ENCODE peak calls at places on chromosome 18, in five cellular contexts. One of them, this sample, is unnamed.

GRCh38 chr18:59048378-59048777 is 91.3 kb upstream of the SEC11C start:
- DNase-seq in stimulated activated CD4-positive, alpha-beta T cell treated with anti-CD3 and anti-CD28 coated beads, TNF-alpha, amount 100 ng/mL, for 24 hours: no peak
- DNase-seq in NCI-H1105 treated with DMSO at 0.1 percent for 48 hours: no peak
- DNase-seq in stimulated activated CD8-positive, alpha-beta memory T cell treated with anti-CD3 and anti-CD28 coated beads, Interleukin-4, amount 100 ng/mL, for 24 hours: no peak
- DNase-seq in ELF-1: peak; percentile 42
- DNase-seq in this sample: no peak

GRCh38 chr18:47323158-47323557 is 71.7 kb upstream of the SKOR2 start:
- DNase-seq in NCI-H1105 treated with DMSO at 0.1 percent for 48 hours: no peak
- DNase-seq in ELF-1: no peak
- DNase-seq in stimulated activated CD4-positive, alpha-beta T cell treated with anti-CD3 and anti-CD28 coated beads, TNF-alpha, amount 100 ng/mL, for 24 hours: no peak
- DNase-seq in stimulated activated CD8-positive, alpha-beta memory T cell treated with anti-CD3 and anti-CD28 coated beads, Interleukin-4, amount 100 ng/mL, for 24 hours: no peak
- DNase-seq in this sample: no peak

GRCh38 chr18:60471652-60472051 is 99.1 kb upstream of the MC4R start:
- DNase-seq in stimulated activated CD4-positive, alpha-beta T cell treated with anti-CD3 and anti-CD28 coated beads, TNF-alpha, amount 100 ng/mL, for 24 hours: no peak
- DNase-seq in NCI-H1105 treated with DMSO at 0.1 percent for 48 hours: no peak
- DNase-seq in stimulated activated CD8-positive, alpha-beta memory T cell treated with anti-CD3 and anti-CD28 coated beads, Interleukin-4, amount 100 ng/mL, for 24 hours: no peak
- DNase-seq in ELF-1: no peak
- DNase-seq in this sample: no peak

GRCh38 chr18:58337688-58338087 is 291.2 kb downstream of the ALPK2 start:
- DNase-seq in stimulated activated CD8-positive, alpha-beta memory T cell treated with anti-CD3 and anti-CD28 coated beads, Interleukin-4, amount 100 ng/mL, for 24 hours: no peak
- DNase-seq in ELF-1: no peak
- DNase-seq in NCI-H1105 treated with DMSO at 0.1 percent for 48 hours: no peak
- DNase-seq in stimulated activated CD4-positive, alpha-beta T cell treated with anti-CD3 and anti-CD28 coated beads, TNF-alpha, amount 100 ng/mL, for 24 hours: no peak
- DNase-seq in this sample: no peak

GRCh38 chr18:23259701-23260661 is 124.7 kb downstream of the CABLES1 start:
- DNase-seq in stimulated activated CD8-positive, alpha-beta memory T cell treated with anti-CD3 and anti-CD28 coated beads, Interleukin-4, amount 100 ng/mL, for 24 hours: no peak
- DNase-seq in ELF-1: peak; percentile 99
- DNase-seq in stimulated activated CD4-positive, alpha-beta T cell treated with anti-CD3 and anti-CD28 coated beads, TNF-alpha, amount 100 ng/mL, for 24 hours: no peak
- DNase-seq in NCI-H1105 treated with DMSO at 0.1 percent for 48 hours: peak; percentile 93
- DNase-seq in this sample: no peak

GRCh38 chr18:44921974-44922373 is 241.3 kb downstream of the SETBP1 start:
- DNase-seq in ELF-1: no peak
- DNase-seq in NCI-H1105 treated with DMSO at 0.1 percent for 48 hours: no peak
- DNase-seq in stimulated activated CD8-positive, alpha-beta memory T cell treated with anti-CD3 and anti-CD28 coated beads, Interleukin-4, amount 100 ng/mL, for 24 hours: no peak
- DNase-seq in stimulated activated CD4-positive, alpha-beta T cell treated with anti-CD3 and anti-CD28 coated beads, TNF-alpha, amount 100 ng/mL, for 24 hours: no peak
- DNase-seq in this sample: no peak

GRCh38 chr18:22674300-22674699 is 256.6 kb upstream of the CTAGE1 start:
- DNase-seq in ELF-1: peak; percentile 11
- DNase-seq in stimulated activated CD8-positive, alpha-beta memory T cell treated with anti-CD3 and anti-CD28 coated beads, Interleukin-4, amount 100 ng/mL, for 24 hours: no peak
- DNase-seq in stimulated activated CD4-positive, alpha-beta T cell treated with anti-CD3 and anti-CD28 coated beads, TNF-alpha, amount 100 ng/mL, for 24 hours: no peak
- DNase-seq in NCI-H1105 treated with DMSO at 0.1 percent for 48 hours: no peak
- DNase-seq in this sample: no peak

GRCh38 chr18:58538604-58539386 is 90.1 kb downstream of the ALPK2 start:
- DNase-seq in NCI-H1105 treated with DMSO at 0.1 percent for 48 hours: no peak
- DNase-seq in stimulated activated CD4-positive, alpha-beta T cell treated with anti-CD3 and anti-CD28 coated beads, TNF-alpha, amount 100 ng/mL, for 24 hours: no peak
- DNase-seq in stimulated activated CD8-positive, alpha-beta memory T cell treated with anti-CD3 and anti-CD28 coated beads, Interleukin-4, amount 100 ng/mL, for 24 hours: no peak
- DNase-seq in ELF-1: no peak
- DNase-seq in this sample: no peak

GRCh38 chr18:76458522-76459311 is 36.3 kb downstream of the ZNF516 start:
- DNase-seq in stimulated activated CD4-positive, alpha-beta T cell treated with anti-CD3 and anti-CD28 coated beads, TNF-alpha, amount 100 ng/mL, for 24 hours: no peak
- DNase-seq in NCI-H1105 treated with DMSO at 0.1 percent for 48 hours: no peak
- DNase-seq in ELF-1: no peak
- DNase-seq in stimulated activated CD8-positive, alpha-beta memory T cell treated with anti-CD3 and anti-CD28 coated beads, Interleukin-4, amount 100 ng/mL, for 24 hours: no peak
- DNase-seq in this sample: no peak

GRCh38 chr18:23307567-23308295 is 145.4 kb upstream of the RIOK3 start:
- DNase-seq in stimulated activated CD4-positive, alpha-beta T cell treated with anti-CD3 and anti-CD28 coated beads, TNF-alpha, amount 100 ng/mL, for 24 hours: no peak
- DNase-seq in ELF-1: peak; percentile 29
- DNase-seq in stimulated activated CD8-positive, alpha-beta memory T cell treated with anti-CD3 and anti-CD28 coated beads, Interleukin-4, amount 100 ng/mL, for 24 hours: no peak
- DNase-seq in NCI-H1105 treated with DMSO at 0.1 percent for 48 hours: no peak
- DNase-seq in this sample: no peak

GRCh38 chr18:76445741-76446232 is 49.3 kb downstream of the ZNF516 start:
- DNase-seq in NCI-H1105 treated with DMSO at 0.1 percent for 48 hours: no peak
- DNase-seq in stimulated activated CD8-positive, alpha-beta memory T cell treated with anti-CD3 and anti-CD28 coated beads, Interleukin-4, amount 100 ng/mL, for 24 hours: no peak
- DNase-seq in ELF-1: no peak
- DNase-seq in stimulated activated CD4-positive, alpha-beta T cell treated with anti-CD3 and anti-CD28 coated beads, TNF-alpha, amount 100 ng/mL, for 24 hours: no peak
- DNase-seq in this sample: no peak

GRCh38 chr18:31860488-31860887 is 82.4 kb downstream of the TRAPPC8 start:
- DNase-seq in stimulated activated CD8-positive, alpha-beta memory T cell treated with anti-CD3 and anti-CD28 coated beads, Interleukin-4, amount 100 ng/mL, for 24 hours: no peak
- DNase-seq in NCI-H1105 treated with DMSO at 0.1 percent for 48 hours: no peak
- DNase-seq in stimulated activated CD4-positive, alpha-beta T cell treated with anti-CD3 and anti-CD28 coated beads, TNF-alpha, amount 100 ng/mL, for 24 hours: no peak
- DNase-seq in ELF-1: no peak
- DNase-seq in this sample: no peak

GRCh38 chr18:70234667-70235459 is 29.4 kb upstream of the RTTN start:
- DNase-seq in stimulated activated CD4-positive, alpha-beta T cell treated with anti-CD3 and anti-CD28 coated beads, TNF-alpha, amount 100 ng/mL, for 24 hours: no peak
- DNase-seq in NCI-H1105 treated with DMSO at 0.1 percent for 48 hours: no peak
- DNase-seq in ELF-1: peak; percentile 39
- DNase-seq in stimulated activated CD8-positive, alpha-beta memory T cell treated with anti-CD3 and anti-CD28 coated beads, Interleukin-4, amount 100 ng/mL, for 24 hours: no peak
- DNase-seq in this sample: no peak

GRCh38 chr18:2306641-2307040 is 264.7 kb downstream of the METTL4 start:
- DNase-seq in NCI-H1105 treated with DMSO at 0.1 percent for 48 hours: no peak
- DNase-seq in ELF-1: no peak
- DNase-seq in stimulated activated CD4-positive, alpha-beta T cell treated with anti-CD3 and anti-CD28 coated beads, TNF-alpha, amount 100 ng/mL, for 24 hours: no peak
- DNase-seq in stimulated activated CD8-positive, alpha-beta memory T cell treated with anti-CD3 and anti-CD28 coated beads, Interleukin-4, amount 100 ng/mL, for 24 hours: no peak
- DNase-seq in this sample: no peak

GRCh38 chr18:61545281-61546245 is 212.3 kb downstream of the CDH20 start:
- DNase-seq in ELF-1: no peak
- DNase-seq in stimulated activated CD4-positive, alpha-beta T cell treated with anti-CD3 and anti-CD28 coated beads, TNF-alpha, amount 100 ng/mL, for 24 hours: no peak
- DNase-seq in NCI-H1105 treated with DMSO at 0.1 percent for 48 hours: no peak
- DNase-seq in stimulated activated CD8-positive, alpha-beta memory T cell treated with anti-CD3 and anti-CD28 coated beads, Interleukin-4, amount 100 ng/mL, for 24 hours: no peak
- DNase-seq in this sample: no peak

GRCh38 chr18:70422061-70422965 is 133.5 kb downstream of the SOCS6 start:
- DNase-seq in stimulated activated CD8-positive, alpha-beta memory T cell treated with anti-CD3 and anti-CD28 coated beads, Interleukin-4, amount 100 ng/mL, for 24 hours: no peak
- DNase-seq in stimulated activated CD4-positive, alpha-beta T cell treated with anti-CD3 and anti-CD28 coated beads, TNF-alpha, amount 100 ng/mL, for 24 hours: no peak
- DNase-seq in NCI-H1105 treated with DMSO at 0.1 percent for 48 hours: peak; percentile 49
- DNase-seq in ELF-1: peak; percentile 54
- DNase-seq in this sample: no peak

GRCh38 chr18:56128153-56128791 is 510.1 kb downstream of the TXNL1 start:
- DNase-seq in ELF-1: no peak
- DNase-seq in stimulated activated CD4-positive, alpha-beta T cell treated with anti-CD3 and anti-CD28 coated beads, TNF-alpha, amount 100 ng/mL, for 24 hours: no peak
- DNase-seq in stimulated activated CD8-positive, alpha-beta memory T cell treated with anti-CD3 and anti-CD28 coated beads, Interleukin-4, amount 100 ng/mL, for 24 hours: no peak
- DNase-seq in NCI-H1105 treated with DMSO at 0.1 percent for 48 hours: no peak
- DNase-seq in this sample: no peak

GRCh38 chr18:37533647-37534565 is 31.7 kb downstream of the CELF4 start:
- DNase-seq in stimulated activated CD8-positive, alpha-beta memory T cell treated with anti-CD3 and anti-CD28 coated beads, Interleukin-4, amount 100 ng/mL, for 24 hours: no peak
- DNase-seq in ELF-1: no peak
- DNase-seq in NCI-H1105 treated with DMSO at 0.1 percent for 48 hours: no peak
- DNase-seq in stimulated activated CD4-positive, alpha-beta T cell treated with anti-CD3 and anti-CD28 coated beads, TNF-alpha, amount 100 ng/mL, for 24 hours: no peak
- DNase-seq in this sample: no peak

GRCh38 chr18:22210331-22210754 is 41.0 kb downstream of the GATA6 start:
- DNase-seq in stimulated activated CD4-positive, alpha-beta T cell treated with anti-CD3 and anti-CD28 coated beads, TNF-alpha, amount 100 ng/mL, for 24 hours: no peak
- DNase-seq in stimulated activated CD8-positive, alpha-beta memory T cell treated with anti-CD3 and anti-CD28 coated beads, Interleukin-4, amount 100 ng/mL, for 24 hours: no peak
- DNase-seq in ELF-1: peak; percentile 34
- DNase-seq in NCI-H1105 treated with DMSO at 0.1 percent for 48 hours: no peak
- DNase-seq in this sample: no peak

GRCh38 chr18:396251-396555 is 104.3 kb downstream of the COLEC12 start:
- DNase-seq in ELF-1: no peak
- DNase-seq in stimulated activated CD4-positive, alpha-beta T cell treated with anti-CD3 and anti-CD28 coated beads, TNF-alpha, amount 100 ng/mL, for 24 hours: no peak
- DNase-seq in stimulated activated CD8-positive, alpha-beta memory T cell treated with anti-CD3 and anti-CD28 coated beads, Interleukin-4, amount 100 ng/mL, for 24 hours: no peak
- DNase-seq in NCI-H1105 treated with DMSO at 0.1 percent for 48 hours: no peak
- DNase-seq in this sample: no peak

This sample was measured in activated T-helper 9 cell treated with anti-CD3 and anti-CD28 coated beads, Interleukin-2, amount 50 U/mL, for 16 hours.